ENCODE peak calls at places on chromosomes 2 and 18, in four cellular contexts. C is heart right ventricle, O is stomach, G is IMR-90. Z is an unnamed sample. For H3K4me1, the result is how much of the 10 kb centered on the place peaks cover.

GRCh38 chr18:79598046-79598884 is 81.3 kb upstream of the CTDP1 start:
- DNase-seq in G (no peak), C (no peak), O (no peak), Z (no peak)

GRCh38 chr2:148658807-148659722 is 14.5 kb downstream of the EPC2 start:
- DNase-seq in G (peak), O (no peak), C (no peak), Z (no peak)

GRCh38 chr18:73684651-73685050 is 463.0 kb downstream of the FBXO15 start:
- DNase-seq in G (peak), C (no peak), O (no peak), Z (no peak)

GRCh38 chr2:10332402-10333246 is 29.9 kb downstream of the HPCAL1 start:
- DNase-seq in O (no peak), G (no peak), C (no peak), Z (no peak)

GRCh38 chr18:40612356-40612755 is 1342.7 kb upstream of the PIK3C3 start:
- DNase-seq in G (no peak), C (no peak), O (no peak), Z (no peak)

GRCh38 chr2:174334781-174335604 is at the start of gene SP9:
- DNase-seq in G (peak), O (no peak), C (no peak), Z (no peak)

GRCh38 chr2:62505649-62506420 is at the start of gene TMEM17:
- DNase-seq in C (peak), G (peak), O (peak), Z (peak)

GRCh38 chr2:217645891-217646290 is 356.9 kb downstream of the TNS1 start:
- DNase-seq in C (no peak), O (no peak), G (peak), Z (no peak)

DNA sequence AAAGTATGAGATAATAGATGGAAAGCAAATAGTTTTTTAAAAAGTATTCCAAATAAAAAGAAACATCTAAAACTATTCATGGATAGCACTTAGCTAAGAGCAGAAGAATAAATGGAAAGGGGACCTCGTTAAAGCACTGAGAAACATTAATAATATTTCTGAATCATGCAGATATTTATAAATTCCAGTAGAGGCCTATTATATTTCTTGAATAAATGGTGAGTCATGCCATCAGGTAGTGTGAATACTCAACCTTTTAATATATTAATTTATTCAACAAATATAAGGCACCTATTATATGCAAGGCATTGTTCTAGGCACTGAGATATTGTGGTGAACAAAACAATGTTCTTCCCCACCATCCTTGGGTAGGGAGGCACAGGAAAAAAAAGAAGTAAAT is 53.8 kb downstream of the ICA1L start:
- DNase-seq in G (no peak), O (no peak), C (no peak), Z (no peak)
- H3K4me1 ChIP-seq in G (under half), O (under half), C (under half), Z (under half)

DNA sequence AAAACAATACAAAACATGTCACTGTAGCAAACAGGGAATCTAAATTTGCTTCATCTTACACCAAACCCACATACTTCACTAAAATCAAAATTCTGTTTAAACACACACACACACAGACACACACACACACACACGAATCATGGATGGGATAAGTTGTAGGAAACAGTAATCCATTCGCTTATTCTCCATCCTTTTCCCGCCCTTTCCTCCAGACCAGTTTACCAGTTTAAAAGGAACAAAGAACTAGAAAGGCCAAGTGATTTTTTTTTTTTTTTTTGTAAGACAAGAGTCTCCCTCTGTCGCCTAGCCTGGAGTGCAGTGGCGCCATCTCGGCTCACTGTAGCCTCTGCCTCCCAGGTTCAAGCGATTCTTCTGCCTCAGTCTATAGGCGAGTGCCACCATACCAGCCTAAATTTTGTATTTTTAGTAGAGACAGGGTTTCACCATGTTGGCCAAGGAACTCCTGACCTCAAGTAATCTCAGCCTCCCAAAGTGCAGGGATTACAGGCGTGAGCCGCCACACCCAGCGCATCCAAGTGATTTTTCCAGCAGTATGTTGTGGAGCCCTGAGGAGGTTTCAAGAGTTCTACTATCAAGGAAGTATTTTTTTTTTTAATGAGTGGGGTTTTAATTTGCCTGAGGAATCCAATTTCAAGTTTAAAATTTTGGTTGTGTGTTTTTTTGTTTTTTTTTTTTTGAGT is 5.7 kb downstream of the PSME4 start:
- DNase-seq in O (no peak), G (no peak), C (no peak), Z (no peak)
- H3K4me1 ChIP-seq in O (under half), G (under half), C (under half), Z (half or more)

DNA sequence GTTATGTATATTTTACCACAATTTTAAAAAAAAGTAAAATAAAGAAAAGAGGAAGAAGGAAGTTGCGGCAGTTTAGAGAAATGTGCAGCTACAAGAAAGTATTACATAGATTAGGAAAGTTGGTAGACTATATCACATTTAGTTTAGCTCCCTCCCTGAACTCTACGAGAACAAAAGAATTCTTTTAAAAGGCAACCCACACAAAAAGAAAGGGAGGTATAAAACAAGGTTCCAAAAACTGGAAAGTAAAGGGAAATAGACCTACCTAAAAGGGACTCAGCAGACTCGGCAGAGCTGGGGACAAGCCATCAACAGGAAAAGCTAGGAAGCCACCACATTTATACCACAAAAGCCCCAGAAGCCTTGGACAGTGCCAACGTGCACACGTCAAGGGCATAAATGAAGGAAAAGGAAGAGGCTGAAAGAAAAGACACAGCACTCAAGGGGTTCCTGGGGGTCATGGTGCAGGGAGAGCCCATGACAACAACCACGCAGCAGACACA is 9.1 kb downstream of the TMEM127 start:
- DNase-seq in O (no peak), G (no peak), C (no peak), Z (no peak)
- H3K4me1 ChIP-seq in O (under half), G (under half), C (half or more), Z (half or more)

DNA sequence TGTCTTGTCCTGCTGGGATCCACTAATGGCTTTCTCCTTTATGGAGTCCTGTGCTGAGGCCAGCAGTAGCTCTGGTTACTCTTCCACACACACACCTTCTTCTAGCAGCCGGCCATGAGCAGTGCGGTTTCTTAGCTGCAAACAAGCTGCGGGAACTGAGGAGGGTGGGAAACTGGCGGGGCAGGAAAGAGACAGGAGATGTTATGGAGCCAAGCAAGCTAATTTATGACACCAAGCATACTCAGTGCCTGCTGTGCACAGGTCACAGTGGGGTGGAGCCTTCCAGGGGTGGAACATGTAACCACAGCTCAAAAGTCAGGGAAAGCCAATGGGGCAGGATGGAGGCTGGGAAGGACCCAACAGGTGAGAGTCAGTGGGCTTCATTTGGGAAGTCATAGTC is 180.8 kb downstream of the FAM210A start:
- DNase-seq in O (no peak), C (no peak), G (no peak), Z (no peak)
- H3K4me1 ChIP-seq in O (under half), C (under half), G (under half), Z (half or more)

GRCh38 chr2:101729521-101730190 is 32.1 kb downstream of the MAP4K4 start:
- DNase-seq in O (no peak), G (no peak), C (no peak), Z (peak)
- H3K4me1 ChIP-seq in O (under half), G (under half), C (under half), Z (under half)

GRCh38 chr2:134158295-134158694 is 95.6 kb upstream of the MGAT5 start:
- DNase-seq in C (no peak), G (no peak), O (no peak), Z (no peak)
- H3K4me1 ChIP-seq in C (half or more), G (under half), O (under half), Z (under half)

Z was measured in esophagus muscularis mucosa.